ENCODE peak calls at places on chromosomes 5 and 9, in seven cellular contexts. J is M059J; W is DMS153; M is activated CD4-positive, alpha-beta T cell treated with anti-CD3 and anti-CD28 coated beads for 24 hours; K is foreskin fibroblast; Z is uterus; N is Kasumi-1. V is an unnamed sample.

GRCh38 chr9:12785251-12785880 is 10.5 kb downstream of the LURAP1L start:
- DNase-seq in J (peak; percentile 98), W (no peak), M (no peak), K (peak; percentile 36), Z (peak; percentile 76), N (no peak), V (no peak)

GRCh38 chr5:35345222-35345621 is 114.9 kb upstream of the PRLR start:
- DNase-seq in J (peak; percentile 12), W (no peak), M (no peak), K (no peak), Z (no peak), N (no peak), V (no peak)

GRCh38 chr9:136312436-136312835 is 8.5 kb upstream of the CCDC187 start:
- DNase-seq in J (peak; percentile 44), W (no peak), M (no peak), K (peak; percentile 87), Z (no peak), N (peak; percentile 39), V (no peak)

GRCh38 chr5:27463446-27464149 is 425.2 kb upstream of the CDH9 start:
- DNase-seq in J (no peak), W (no peak), M (no peak), K (no peak), Z (no peak), N (no peak), V (no peak)

GRCh38 chr9:134664446-134664845 is 22.8 kb downstream of the COL5A1 start:
- DNase-seq in J (no peak), W (no peak), M (no peak), K (no peak), Z (no peak), N (no peak), V (no peak)

GRCh38 chr5:127804886-127805426 is 101.8 kb downstream of the CCDC192 start:
- DNase-seq in J (no peak), W (no peak), M (no peak), K (peak; percentile 66), Z (no peak), N (no peak), V (no peak)

GRCh38 chr5:173592050-173592669 is 24.3 kb downstream of the BOD1 start:
- DNase-seq in J (no peak), W (no peak), M (no peak), K (no peak), Z (no peak), N (peak; percentile 40), V (no peak)

GRCh38 chr9:125484632-125485282 is 222.3 kb downstream of the MAPKAP1 start:
- DNase-seq in J (peak; percentile 87), W (no peak), M (no peak), K (peak; percentile 82), Z (peak; percentile 77), N (no peak), V (no peak)

GRCh38 chr5:158079097-158079496 is 220.2 kb upstream of the CLINT1 start:
- DNase-seq in J (no peak), W (no peak), M (no peak), K (no peak), Z (no peak), N (no peak), V (no peak)

GRCh38 chr5:159422371-159422770 is 92.1 kb upstream of the IL12B start:
- DNase-seq in J (peak; percentile 24), W (no peak), M (no peak), K (no peak), Z (no peak), N (no peak), V (no peak)

GRCh38 chr9:75054373-75055001 is 26.4 kb upstream of the CARNMT1 start:
- DNase-seq in J (no peak), W (no peak), M (no peak), K (peak; percentile 69), Z (no peak), N (no peak), V (no peak)

GRCh38 chr5:93581738-93582414 is 857 bp upstream of the NR2F1-AS1 start:
- DNase-seq in J (peak; percentile 82), W (no peak), M (no peak), K (peak; percentile 70), Z (peak; percentile 67), N (peak; percentile 8), V (no peak)

GRCh38 chr5:157665467-157666085 is 5.8 kb upstream of the C5orf52 start:
- DNase-seq in J (peak; percentile 86), W (no peak), M (no peak), K (peak; percentile 62), Z (no peak), N (no peak), V (no peak)

GRCh38 chr5:146945722-146946121 is 67.2 kb upstream of the PPP2R2B start:
- DNase-seq in J (no peak), W (no peak), M (no peak), K (no peak), Z (no peak), N (no peak), V (no peak)

GRCh38 chr5:172150514-172151425 is 37.3 kb downstream of the STK10 start:
- DNase-seq in J (peak; percentile 40), W (no peak), M (no peak), K (peak; percentile 37), Z (no peak), N (peak; percentile 95), V (no peak)

GRCh38 chr5:149782900-149783586 is 52.9 kb downstream of the PPARGC1B start:
- DNase-seq in J (no peak), W (no peak), M (no peak), K (no peak), Z (no peak), N (no peak), V (no peak)

GRCh38 chr5:78899922-78900362 is 85.2 kb downstream of the ARSB start:
- DNase-seq in J (peak; percentile 57), W (no peak), M (no peak), K (peak; percentile 81), Z (no peak), N (peak; percentile 75), V (no peak)

GRCh38 chr9:107007981-107008380 is 145.0 kb downstream of the ZNF462 start:
- DNase-seq in J (no peak), W (no peak), M (no peak), K (no peak), Z (no peak), N (no peak), V (no peak)

GRCh38 chr9:136686794-136687711 is at the start of gene AGPAT2:
- DNase-seq in J (peak; percentile 53), W (peak; percentile 37), M (peak; percentile 53), K (peak; percentile 77), Z (peak; percentile 60), N (peak; percentile 72), V (peak; percentile 42)

GRCh38 chr9:126169736-126170135 is 156.9 kb upstream of the MVB12B start:
- DNase-seq in J (peak; percentile 6), W (no peak), M (no peak), K (no peak), Z (no peak), N (no peak), V (no peak)

GRCh38 chr5:135488727-135489465 is 36.7 kb upstream of the TIFAB start:
- DNase-seq in J (peak; percentile 86), W (peak; percentile 44), M (no peak), K (peak; percentile 96), Z (no peak), N (no peak), V (no peak)

GRCh38 chr9:130667117-130667430 is 2.7 kb downstream of the PRDM12 start:
- DNase-seq in J (peak; percentile 31), W (no peak), M (no peak), K (no peak), Z (no peak), N (no peak), V (no peak)

GRCh38 chr5:151651997-151652645 is 34.6 kb downstream of the SPARC start:
- DNase-seq in J (peak; percentile 79), W (peak; percentile 5), M (peak; percentile 33), K (peak; percentile 90), Z (peak; percentile 74), N (peak; percentile 83), V (peak; percentile 21)

V was measured in stimulated activated CD8-positive, alpha-beta memory T cell treated with anti-CD3 and anti-CD28 coated beads, Interleukin-7, amount 100 ng/mL, for 24 hours.